ENCODE peak calls at places on chromosomes 4 and X, in eight cellular contexts. Y is endodermal cell, H is ascending aorta, I is left lung, L is GM23248, N is Karpas-422, R is heart left ventricle, A is ovary. D is an unnamed sample. For H3K4me1, the result is how much of the 10 kb centered on the place peaks cover.

GRCh38 chrX:138885886-138886285 is 174.4 kb upstream of the FGF13 start:
- DNase-seq in Y (no peak), H (no peak), I (no peak), L (peak), N (no peak), R (no peak), A (no peak), D (no peak)

GRCh38 chr4:7666744-7667143 is 232.0 kb upstream of the PSAPL1 start:
- DNase-seq in Y (no peak), H (no peak), I (no peak), L (no peak), N (no peak), R (no peak), A (no peak), D (no peak)

GRCh38 chr4:38743866-38744265 is 38.9 kb downstream of the TLR10 start:
- DNase-seq in Y (no peak), H (no peak), I (no peak), L (no peak), N (no peak), R (no peak), A (no peak), D (no peak)

GRCh38 chrX:87578978-87579377 is 61.4 kb downstream of the KLHL4 start:
- DNase-seq in Y (no peak), H (no peak), I (no peak), L (no peak), N (no peak), R (no peak), A (no peak), D (no peak)

GRCh38 chr4:77074961-77075855 is 581 bp downstream of the CCNI start:
- DNase-seq in Y (peak), H (peak), I (peak), L (peak), N (peak), R (peak), A (peak), D (peak)

GRCh38 chr4:120716346-120716745 is 206.2 kb downstream of the PRDM5 start:
- DNase-seq in Y (no peak), H (no peak), I (no peak), L (no peak), N (peak), R (no peak), A (no peak), D (no peak)

GRCh38 chrX:70476166-70476933 is 31.7 kb downstream of the DLG3 start:
- DNase-seq in Y (peak), H (no peak), I (no peak), L (no peak), N (no peak), R (no peak), A (no peak), D (no peak)

GRCh38 chrX:69126642-69127041 is 38.6 kb downstream of the PJA1 start:
- DNase-seq in Y (no peak), H (no peak), I (no peak), L (no peak), N (no peak), R (no peak), A (no peak), D (no peak)

GRCh38 chr4:159374749-159375535 is 272.1 kb downstream of the RAPGEF2 start:
- DNase-seq in Y (no peak), H (no peak), I (no peak), L (peak), N (no peak), R (no peak), A (no peak), D (no peak)

GRCh38 chr4:25844957-25845712 is 17.7 kb downstream of the SEL1L3 start:
- DNase-seq in Y (no peak), H (no peak), I (no peak), L (no peak), N (no peak), R (no peak), A (no peak), D (no peak)

GRCh38 chr4:149993030-149993429 is 85.2 kb upstream of the DCLK2 start:
- DNase-seq in Y (no peak), H (no peak), I (no peak), L (no peak), N (no peak), R (no peak), A (no peak), D (no peak)

GRCh38 chr4:165398570-165398969 is 19.8 kb downstream of the CPE start:
- DNase-seq in Y (no peak), H (no peak), I (no peak), L (peak), N (peak), R (no peak), A (no peak), D (peak)

GRCh38 chr4:187183826-187184225 is 460.2 kb upstream of the FAT1 start:
- DNase-seq in Y (no peak), H (no peak), I (no peak), L (no peak), N (no peak), R (no peak), A (no peak), D (no peak)

GRCh38 chr4:76585270-76585669 is 150.2 kb downstream of the SHROOM3 start:
- DNase-seq in Y (no peak), H (no peak), I (no peak), L (no peak), N (no peak), R (no peak), A (no peak), D (no peak)

GRCh38 chr4:27066591-27066990 is 205.9 kb downstream of the STIM2 start:
- DNase-seq in Y (peak), H (no peak), I (peak), L (no peak), N (no peak), R (peak), A (no peak), D (no peak)

GRCh38 chr4:37644962-37645361 is 41.2 kb downstream of the RELL1 start:
- DNase-seq in Y (no peak), H (no peak), I (no peak), L (no peak), N (no peak), R (no peak), A (no peak), D (no peak)

GRCh38 chr4:145497199-145498149 is 15.8 kb downstream of the SMAD1 start:
- DNase-seq in Y (no peak), H (no peak), I (no peak), L (no peak), N (no peak), R (no peak), A (no peak), D (no peak)

GRCh38 chr4:90025248-90025647 is 101.9 kb upstream of the CCSER1 start:
- DNase-seq in Y (no peak), H (no peak), I (no peak), L (peak), N (peak), R (no peak), A (no peak), D (peak)

GRCh38 chrX:53317365-53318069 is 36.1 kb upstream of the IQSEC2 start:
- DNase-seq in Y (peak), H (no peak), I (peak), L (peak), N (peak), R (peak), A (peak), D (peak)

DNA sequence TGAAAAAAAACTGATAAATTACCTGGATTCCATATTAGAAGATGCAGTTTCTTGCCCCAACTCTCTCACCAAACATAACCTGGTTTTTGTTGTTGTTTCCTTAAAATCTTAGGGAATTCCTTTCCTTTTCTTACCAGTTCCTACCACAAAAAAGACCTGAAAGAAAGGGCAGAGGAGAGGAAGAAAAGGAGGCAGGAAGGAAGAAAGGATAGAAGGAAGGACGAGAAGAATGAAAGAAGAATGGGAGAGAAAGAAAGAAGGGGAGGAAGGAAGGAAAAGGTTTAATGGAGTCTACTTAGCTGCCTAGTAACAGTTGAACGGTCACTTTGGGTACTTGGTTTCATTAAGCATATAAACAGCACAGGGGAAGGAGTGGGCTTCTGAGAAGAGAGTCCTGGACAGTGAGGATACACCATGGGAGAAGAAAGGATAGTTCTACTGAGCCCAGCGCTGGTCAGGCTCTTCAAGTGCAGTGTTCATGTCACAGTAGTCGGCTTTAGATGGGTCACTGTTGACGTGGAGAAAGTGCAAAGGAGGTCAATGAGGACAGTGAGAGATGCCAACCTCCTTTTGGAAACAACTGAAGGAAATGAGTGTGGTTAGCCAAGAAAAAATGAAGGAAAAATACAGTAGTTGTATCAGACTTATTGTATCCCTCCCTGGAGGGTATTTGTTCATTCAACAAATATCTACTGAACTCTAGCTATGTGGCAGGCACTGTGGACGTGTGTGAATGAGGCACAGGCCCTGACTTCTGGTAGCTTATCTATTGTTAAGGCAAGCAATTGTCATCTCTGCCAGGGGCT is 1.1 kb upstream of the CHIC2 start:
- DNase-seq in Y (no peak), H (no peak), I (no peak), L (peak), N (peak), R (no peak), A (no peak), D (no peak)
- H3K4me1 ChIP-seq in Y (under half), H (under half), I (under half), L (under half), N (under half), R (under half), A (under half), D (under half)

DNA sequence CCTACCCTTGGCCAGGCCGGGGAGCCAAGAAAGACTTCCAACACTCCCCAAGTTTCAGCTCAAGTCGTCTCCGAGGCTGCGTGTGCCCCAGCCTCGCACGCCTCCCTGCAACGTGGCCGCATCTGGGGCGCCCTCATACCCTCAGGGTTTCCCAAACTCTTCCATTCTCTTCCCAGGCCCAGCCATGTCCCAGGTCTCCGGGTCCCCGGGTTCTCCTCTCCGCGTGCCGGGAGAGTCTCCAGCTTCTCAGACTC is 312 bp upstream of the STK26 start:
- DNase-seq in Y (no peak), H (no peak), I (no peak), L (no peak), N (no peak), R (peak), A (no peak), D (no peak)
- H3K27ac ChIP-seq in Y (no peak), H (no peak), I (peak), L (no peak), N (no peak), R (no peak), A (no peak), D (no peak)

DNA sequence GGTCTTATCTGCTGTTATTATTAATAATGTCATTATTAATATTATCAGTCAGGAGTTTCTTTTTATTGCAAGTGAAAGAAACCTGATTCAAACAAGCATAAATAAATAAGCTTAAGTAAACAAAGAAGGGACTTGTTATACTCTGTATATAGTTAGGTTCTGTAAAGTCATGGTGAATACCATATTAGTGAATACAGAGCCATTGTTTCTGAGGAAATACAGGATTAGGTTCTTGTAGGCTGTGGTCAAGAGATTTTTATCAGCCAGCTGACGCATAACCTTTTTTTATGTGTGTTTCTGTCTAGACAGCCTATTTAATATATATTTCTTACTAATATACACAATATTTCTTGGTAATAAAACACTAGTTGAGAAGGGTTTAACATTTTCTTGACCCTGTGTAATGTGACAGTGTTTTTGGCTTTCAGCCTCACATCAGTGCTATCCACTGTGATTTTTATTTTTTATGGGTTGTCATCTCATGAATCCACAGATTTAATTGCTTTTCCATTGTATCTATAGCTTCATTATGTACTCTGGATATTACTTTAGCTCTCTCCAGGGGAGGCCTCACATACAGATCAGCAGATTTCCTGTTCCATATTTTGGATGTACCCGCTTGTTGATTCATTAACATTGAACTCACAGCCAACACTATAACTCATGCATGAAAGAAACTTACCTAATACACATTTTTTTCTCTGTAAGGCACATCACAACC is 8.0 kb downstream of the HERC3 start:
- DNase-seq in Y (no peak), H (no peak), I (no peak), L (peak), N (no peak), R (no peak), A (no peak), D (no peak)
- H3K4me3 ChIP-seq in Y (no peak), H (peak), I (no peak), L (peak), N (no peak), R (no peak), A (peak), D (no peak)

DNA sequence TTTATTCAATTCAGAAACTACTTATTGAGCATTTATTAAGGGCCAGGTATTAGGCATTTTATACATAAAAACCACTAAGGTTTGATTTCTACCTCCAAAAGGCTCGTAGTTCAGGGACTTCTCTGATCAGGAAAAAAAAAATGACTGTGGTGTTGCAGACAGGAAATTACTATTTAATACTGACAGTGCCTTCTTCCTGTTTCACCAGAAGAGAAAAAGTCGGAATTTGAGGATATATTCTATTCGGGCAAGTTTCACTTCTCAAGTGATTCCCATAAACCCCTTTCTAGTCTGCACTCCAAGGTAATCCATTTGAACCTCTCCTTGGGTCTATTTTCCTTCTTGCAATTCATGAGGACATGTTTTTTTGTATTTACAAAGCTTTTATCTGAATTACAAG is 15.3 kb upstream of the TASL start:
- DNase-seq in Y (no peak), H (no peak), I (no peak), L (no peak), N (no peak), R (no peak), A (no peak), D (no peak)
- H3K4me1 ChIP-seq in Y (under half), H (under half), I (under half), L (under half), N (under half), R (under half), A (under half), D (under half)

GRCh38 chrX:78957768-78958130 is 12.6 kb downstream of the P2RY10 start:
- DNase-seq in Y (no peak), H (no peak), I (no peak), L (no peak), N (no peak), R (no peak), A (no peak), D (no peak)
- H3K27ac ChIP-seq in Y (no peak), H (no peak), I (no peak), L (no peak), N (no peak), R (no peak), A (no peak), D (peak)

GRCh38 chr4:2132438-2132837 is 73.3 kb downstream of the NAT8L start:
- DNase-seq in Y (no peak), H (no peak), I (no peak), L (peak), N (no peak), R (no peak), A (no peak), D (no peak)
- H3K4me3 ChIP-seq in Y (no peak), H (no peak), I (no peak), L (no peak), N (no peak), R (no peak), A (no peak), D (no peak)

GRCh38 chr4:87057835-87058234 is 123.0 kb downstream of the AFF1 start:
- DNase-seq in Y (no peak), H (no peak), I (peak), L (no peak), N (no peak), R (no peak), A (no peak), D (no peak)
- H3K4me1 ChIP-seq in Y (under half), H (under half), I (half or more), L (under half), N (under half), R (half or more), A (under half), D (under half)

D was measured in small intestine.